ENCODE peak calls at places on chromosomes 13 and 19, in seven cellular contexts. V is heart right ventricle, S is OCI-LY7, G is GM23248, R is thyroid gland, B is right lobe of liver, H is psoas muscle. K is an unnamed sample.

GRCh38 chr13:100330662-100331061 is 241.8 kb downstream of the PCCA start:
- DNase-seq in B (no peak), V (no peak), S (no peak), H (no peak), R (no peak), G (no peak), K (no peak)

GRCh38 chr13:46119883-46120614 is 15.2 kb upstream of the CPB2 start:
- DNase-seq in H (no peak), V (no peak), S (no peak), B (no peak), G (peak; percentile 24), R (peak; percentile 89), K (no peak)

GRCh38 chr13:48542581-48543341 is 9.9 kb upstream of the RCBTB2 start:
- DNase-seq in B (peak; percentile 82), S (peak; percentile 40), G (peak; percentile 22), V (peak; percentile 70), R (peak; percentile 90), H (peak; percentile 74), K (no peak)

GRCh38 chr13:40389081-40389641 is 277.3 kb downstream of the FOXO1 start:
- DNase-seq in B (no peak), R (no peak), G (no peak), S (peak; percentile 54), V (no peak), H (no peak), K (no peak)

GRCh38 chr13:101307181-101307701 is 109.1 kb downstream of the NALCN start:
- DNase-seq in R (peak; percentile 48), V (no peak), H (no peak), S (no peak), G (peak; percentile 84), B (no peak), K (no peak)

GRCh38 chr19:4910594-4911273 is 1.4 kb downstream of the UHRF1 start:
- DNase-seq in G (peak; percentile 68), S (peak; percentile 58), R (no peak), H (no peak), V (peak; percentile 19), B (no peak), K (no peak)

GRCh38 chr13:46492946-46493345 is 60.0 kb upstream of the LRCH1 start:
- DNase-seq in H (no peak), B (no peak), S (peak; percentile 63), R (no peak), V (peak; percentile 29), G (peak; percentile 65), K (no peak)

GRCh38 chr13:31827707-31828106 is 88.4 kb downstream of the RXFP2 start:
- DNase-seq in V (no peak), G (no peak), H (no peak), R (no peak), S (no peak), B (no peak), K (no peak)

GRCh38 chr13:112738606-112739005 is 48.8 kb downstream of the ATP11A start:
- DNase-seq in H (no peak), R (no peak), S (no peak), V (no peak), G (no peak), B (no peak), K (peak; percentile 21)

GRCh38 chr19:39301562-39301961 is 5.4 kb downstream of the IFNL1 start:
- DNase-seq in S (no peak), B (no peak), G (no peak), V (no peak), H (no peak), R (no peak), K (no peak)

DNA sequence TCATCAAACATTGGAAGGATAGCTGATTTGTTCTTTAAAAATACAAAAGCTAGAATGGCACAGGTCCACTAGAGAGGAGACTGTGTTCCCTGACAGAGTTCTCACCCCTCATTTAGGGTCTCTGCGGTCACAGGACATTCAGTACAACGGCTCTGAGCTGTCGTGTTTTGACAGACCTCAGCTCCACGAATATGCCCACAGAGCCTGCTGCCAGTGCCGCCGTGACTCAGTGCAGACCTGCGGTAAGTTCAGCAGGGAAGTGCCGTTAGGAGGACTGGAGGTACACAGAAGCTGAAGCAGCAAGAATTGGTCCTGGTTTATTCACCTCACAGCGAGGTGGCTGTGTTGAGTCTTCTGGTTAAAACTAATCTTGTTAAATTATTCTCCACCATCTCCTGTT is 90.0 kb downstream of the TNFRSF19 start:
- DNase-seq in B (no peak), S (no peak), R (no peak), G (no peak), V (no peak), H (no peak), K (no peak)
- H3K4me3 ChIP-seq in B (no peak overlapping the region), S (no peak overlapping the region), R (no peak overlapping the region), G (no peak overlapping the region), V (no peak overlapping the region), H (no peak overlapping the region), K (no peak overlapping the region)

DNA sequence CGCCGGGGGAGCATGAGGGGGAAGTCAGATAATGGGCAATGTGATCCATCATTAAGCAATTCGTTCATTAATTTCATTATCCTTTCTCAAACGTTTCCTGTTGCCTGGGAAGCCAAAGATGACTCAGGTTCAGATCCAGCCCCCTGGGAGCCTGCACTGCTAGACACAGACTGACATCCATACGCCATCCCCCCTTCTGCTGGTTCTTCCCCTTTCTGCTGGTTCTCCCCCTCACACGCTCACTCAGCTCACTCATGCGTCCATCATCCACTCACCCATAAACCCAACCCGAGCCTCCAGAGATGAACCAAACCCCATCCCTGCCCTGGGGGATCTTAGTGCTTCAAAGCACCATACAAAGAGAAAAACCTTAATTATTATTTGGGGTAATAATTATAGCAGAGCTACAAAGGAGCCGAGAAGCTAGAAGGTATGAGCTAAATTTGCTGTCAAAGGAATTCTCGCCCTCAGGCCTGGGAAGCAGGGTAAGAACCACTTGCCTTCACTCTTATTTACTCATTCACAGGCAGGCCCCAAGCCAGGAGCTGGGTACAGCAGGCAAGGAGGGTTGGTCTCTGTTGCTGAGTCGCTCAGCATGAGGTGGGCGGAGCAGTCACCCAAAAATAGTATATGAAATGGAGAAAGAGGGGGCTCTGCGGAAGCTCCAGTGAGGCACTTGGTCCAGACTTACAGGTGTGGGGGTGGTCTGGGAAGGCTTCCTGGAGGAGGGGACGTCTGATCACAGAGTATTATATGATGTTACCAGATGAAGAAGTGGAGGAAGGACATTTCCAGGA is 7.0 kb upstream of the ZNF444 start:
- DNase-seq in R (no peak), H (no peak), V (no peak), B (no peak), G (peak; percentile 63), S (no peak), K (no peak)
- H3K4me1 ChIP-seq in R (peaks cover 37% of the 10 kb centered on the region), H (no peaks in the 10 kb centered on the region), V (no peaks in the 10 kb centered on the region), B (peaks cover 29% of the 10 kb centered on the region), G (peaks cover 8% of the 10 kb centered on the region), S (no peaks in the 10 kb centered on the region), K (peaks cover 28% of the 10 kb centered on the region)

DNA sequence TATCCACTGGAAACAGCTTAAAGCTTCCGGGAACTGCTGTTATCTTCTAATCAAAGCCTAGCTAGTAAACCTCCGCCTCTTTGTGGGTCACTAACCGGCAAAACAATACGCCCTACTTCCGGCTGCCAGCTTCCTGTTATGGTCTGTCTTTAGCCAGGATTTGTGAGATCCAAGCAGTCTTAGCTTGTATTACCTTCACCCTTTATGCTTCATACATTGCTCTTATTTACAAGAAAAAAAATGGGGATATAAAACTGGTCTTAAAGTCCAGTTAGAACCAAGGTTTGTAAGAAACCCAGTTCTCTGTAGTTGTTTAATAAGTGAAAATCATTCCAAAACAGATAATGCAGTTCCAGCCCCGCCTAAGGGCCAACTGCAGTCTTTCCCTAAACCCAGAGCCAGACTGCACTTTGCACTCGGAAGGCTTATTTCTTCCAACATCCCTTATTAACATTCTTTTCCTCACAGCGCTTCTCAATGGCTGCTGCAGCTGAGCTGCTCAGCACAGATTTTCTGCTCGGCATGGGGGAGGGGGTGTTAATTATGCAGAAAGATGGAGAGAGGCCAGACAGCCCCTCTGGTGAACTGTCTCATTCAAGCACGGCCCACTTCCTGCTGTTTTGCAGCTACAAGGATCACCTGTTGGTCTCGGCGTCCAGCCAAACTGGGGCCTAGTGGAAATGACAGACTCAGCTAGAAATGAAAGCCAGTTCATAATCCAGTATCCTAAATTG is 368.4 kb downstream of the KLF12 start:
- DNase-seq in H (peak; percentile 83), G (peak; percentile 20), S (peak; percentile 88), B (peak; percentile 91), V (peak; percentile 93), R (peak; percentile 92), K (peak; percentile 88)
- H3K4me3 ChIP-seq in H (peak overlapping the region; percentile 45), G (no peak overlapping the region), S (peak overlapping the region; percentile 52), B (no peak overlapping the region), V (peak overlapping the region; percentile 27), R (no peak overlapping the region), K (peak overlapping the region; percentile 6)

DNA sequence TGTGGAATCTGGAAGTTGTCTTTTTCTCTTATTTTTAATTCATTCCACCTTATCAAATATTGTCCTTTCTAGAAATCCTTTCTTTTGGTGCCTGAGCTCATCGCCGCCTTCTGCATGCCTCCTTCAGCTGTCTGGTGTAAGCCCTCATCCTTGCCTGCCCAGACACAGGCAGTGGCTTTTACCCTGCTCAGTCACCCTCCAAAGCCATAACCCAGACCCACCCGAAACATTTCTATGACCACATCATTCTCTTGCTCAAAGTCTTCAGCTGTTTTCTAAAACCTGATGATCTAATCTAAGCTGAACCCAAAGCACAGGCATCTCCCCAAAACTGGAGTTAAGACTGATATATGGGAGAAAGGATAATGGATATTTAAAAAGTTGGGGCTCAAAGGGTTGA is 753.7 kb upstream of the SGCG start:
- DNase-seq in R (no peak), S (no peak), B (no peak), H (no peak), V (no peak), G (no peak), K (no peak)
- H3K4me1 ChIP-seq in R (no peaks in the 10 kb centered on the region), S (no peaks in the 10 kb centered on the region), B (no peaks in the 10 kb centered on the region), H (no peaks in the 10 kb centered on the region), V (peaks cover 6% of the 10 kb centered on the region), G (no peaks in the 10 kb centered on the region), K (no peaks in the 10 kb centered on the region)

DNA sequence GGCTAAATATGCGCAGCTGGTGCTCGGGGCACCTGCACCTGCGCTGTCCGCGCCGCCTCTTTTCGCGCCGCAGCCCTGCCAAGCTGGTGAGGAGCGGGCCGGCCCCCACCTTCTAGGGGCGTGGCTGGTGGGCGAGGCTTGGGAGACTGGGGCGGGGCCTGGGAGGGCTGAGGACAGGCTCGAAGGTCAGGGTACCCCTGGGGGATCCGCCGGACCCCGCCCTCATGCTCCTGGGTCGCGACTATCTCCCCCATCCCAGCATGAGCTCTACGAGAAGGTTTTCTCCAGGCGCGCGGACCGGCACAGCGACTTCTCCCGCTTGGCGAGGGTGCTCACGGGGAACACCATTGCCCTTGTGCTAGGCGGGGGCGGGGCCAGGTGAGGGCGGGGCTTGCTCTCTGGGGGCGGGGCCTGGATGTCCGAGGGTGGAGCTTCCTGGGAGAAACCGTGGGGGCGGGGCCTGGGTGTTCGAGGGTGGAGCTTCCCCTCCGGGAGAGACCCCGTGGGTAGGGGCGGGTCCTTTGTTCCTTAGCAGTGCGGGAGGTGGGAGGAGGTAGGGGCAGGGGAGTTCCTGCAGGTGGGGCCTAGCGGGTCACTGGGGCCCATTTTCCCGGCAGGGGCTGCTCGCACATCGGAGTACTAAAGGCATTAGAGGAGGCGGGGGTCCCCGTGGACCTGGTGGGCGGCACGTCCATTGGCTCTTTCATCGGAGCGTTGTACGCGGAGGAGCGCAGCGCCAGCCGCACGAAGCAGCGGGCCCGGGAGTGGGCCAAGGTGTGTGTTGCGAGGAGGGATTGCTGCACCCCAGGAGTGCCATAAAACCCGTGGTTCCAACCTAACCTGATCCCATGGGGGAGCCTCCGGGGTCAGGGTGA is 19.7 kb downstream of the PNPLA6 start:
- DNase-seq in V (no peak), R (no peak), G (peak; percentile 56), S (peak; percentile 24), H (peak; percentile 53), B (peak; percentile 54), K (no peak)
- H3K4me3 ChIP-seq in V (no peak overlapping the region), R (no peak overlapping the region), G (no peak overlapping the region), S (no peak overlapping the region), H (no peak overlapping the region), B (no peak overlapping the region), K (no peak overlapping the region)

K was measured in spleen.